ENCODE peak calls at places on chromosomes 2 and 18, in five cellular contexts. M, X, L, T and N are unnamed samples.
A peak's percentile ranks its signal among the peaks of the same experiment; 100 is the strongest.

GRCh38 chr2:189836644-189837043 is 52.4 kb downstream of the PMS1 start:
- DNase-seq in X (no peak), L (no peak), M (no peak), T (no peak), N (no peak)

GRCh38 chr2:237752761-237753165 is 45.8 kb upstream of the RBM44 start:
- DNase-seq in M (no peak), L (no peak), T (peak; percentile 87), X (no peak), N (no peak)

GRCh38 chr18:3447035-3447894 is 2.7 kb upstream of the TGIF1 start:
- DNase-seq in T (peak; percentile 18), X (peak; percentile 78), L (no peak), M (peak; percentile 7), N (no peak)

GRCh38 chr2:74043345-74044329 is 58.9 kb downstream of the TET3 start:
- DNase-seq in T (no peak), L (no peak), X (no peak), M (no peak), N (no peak)

GRCh38 chr2:207558106-207558505 is 28.3 kb downstream of the CREB1 start:
- DNase-seq in T (no peak), M (no peak), X (no peak), L (no peak), N (no peak)

GRCh38 chr2:85578243-85579180 is 1.1 kb downstream of the VAMP8 start:
- DNase-seq in T (peak; percentile 58), X (no peak), M (no peak), L (no peak), N (no peak)

GRCh38 chr18:22040527-22040926 is 128.9 kb upstream of the GATA6 start:
- DNase-seq in M (no peak), T (no peak), L (no peak), X (no peak), N (no peak)

GRCh38 chr2:127183771-127184170 is 36.3 kb downstream of the CYP27C1 start:
- DNase-seq in M (no peak), X (no peak), T (no peak), L (no peak), N (no peak)